ENCODE peak calls at places on chromosomes 12 and 14, in nine cellular contexts. S is brain microvascular endothelial cell, R is neural progenitor cell, M is esophagus squamous epithelium, L is sigmoid colon, F is thoracic aorta, E is fibroblast of pulmonary artery, Y is SK-N-SH, H is astrocyte of the spinal cord. W is an unnamed sample.

GRCh38 chr14:69139743-69140142 is 13.2 kb downstream of the DCAF5 start:
- DNase-seq in S (no peak), R (no peak), M (no peak), L (no peak), F (no peak), E (no peak), Y (no peak), H (no peak), W (no peak)

GRCh38 chr14:82411373-82411772 is 877.7 kb upstream of the SEL1L start:
- DNase-seq in S (no peak), R (no peak), M (no peak), L (no peak), F (no peak), E (no peak), Y (no peak), H (no peak), W (no peak)

GRCh38 chr12:2238111-2238510 is 185.3 kb downstream of the CACNA1C start:
- DNase-seq in S (no peak), R (no peak), M (no peak), L (no peak), F (no peak), E (no peak), Y (no peak), H (no peak), W (no peak)

GRCh38 chr14:76113691-76114090 is 38.0 kb upstream of the GPATCH2L start:
- DNase-seq in S (no peak), R (no peak), M (no peak), L (no peak), F (no peak), E (no peak), Y (no peak), H (no peak), W (no peak)

GRCh38 chr12:6277982-6278438 is 32.5 kb upstream of the PLEKHG6 start:
- DNase-seq in S (no peak), R (no peak), M (no peak), L (no peak), F (no peak), E (no peak), Y (no peak), H (no peak), W (no peak)

GRCh38 chr12:8590842-8591545 is 21.7 kb downstream of the AICDA start:
- DNase-seq in S (no peak), R (no peak), M (no peak), L (no peak), F (no peak), E (peak), Y (no peak), H (no peak), W (no peak)

GRCh38 chr14:88422036-88422435 is 36.6 kb downstream of the SPATA7 start:
- DNase-seq in S (no peak), R (no peak), M (no peak), L (no peak), F (no peak), E (no peak), Y (peak), H (no peak), W (no peak)

GRCh38 chr14:50821471-50822464 is 9.2 kb downstream of the NIN start:
- DNase-seq in S (no peak), R (no peak), M (no peak), L (no peak), F (no peak), E (no peak), Y (no peak), H (no peak), W (no peak)

GRCh38 chr12:116323696-116324386 is 46.3 kb upstream of the MED13L start:
- DNase-seq in S (no peak), R (no peak), M (no peak), L (no peak), F (no peak), E (no peak), Y (no peak), H (no peak), W (no peak)

GRCh38 chr14:34593740-34594375 is 36.1 kb downstream of the SNX6 start:
- DNase-seq in S (peak), R (no peak), M (no peak), L (no peak), F (no peak), E (peak), Y (no peak), H (peak), W (peak)

GRCh38 chr12:32549675-32550079 is 129.4 kb upstream of the DNM1L start:
- DNase-seq in S (peak), R (peak), M (no peak), L (no peak), F (no peak), E (no peak), Y (no peak), H (peak), W (no peak)

GRCh38 chr12:94209240-94209639 is 60.9 kb downstream of the PLXNC1 start:
- DNase-seq in S (no peak), R (no peak), M (no peak), L (no peak), F (no peak), E (no peak), Y (no peak), H (no peak), W (no peak)

GRCh38 chr12:94207467-94208432 is 59.4 kb downstream of the PLXNC1 start:
- DNase-seq in S (peak), R (no peak), M (no peak), L (no peak), F (no peak), E (peak), Y (no peak), H (peak), W (no peak)

GRCh38 chr12:94211011-94211410 is 62.6 kb downstream of the PLXNC1 start:
- DNase-seq in S (no peak), R (no peak), M (no peak), L (no peak), F (no peak), E (no peak), Y (no peak), H (no peak), W (no peak)

GRCh38 chr12:94206886-94207285 is 58.5 kb downstream of the PLXNC1 start:
- DNase-seq in S (no peak), R (no peak), M (no peak), L (no peak), F (no peak), E (no peak), Y (no peak), H (no peak), W (no peak)

DNA sequence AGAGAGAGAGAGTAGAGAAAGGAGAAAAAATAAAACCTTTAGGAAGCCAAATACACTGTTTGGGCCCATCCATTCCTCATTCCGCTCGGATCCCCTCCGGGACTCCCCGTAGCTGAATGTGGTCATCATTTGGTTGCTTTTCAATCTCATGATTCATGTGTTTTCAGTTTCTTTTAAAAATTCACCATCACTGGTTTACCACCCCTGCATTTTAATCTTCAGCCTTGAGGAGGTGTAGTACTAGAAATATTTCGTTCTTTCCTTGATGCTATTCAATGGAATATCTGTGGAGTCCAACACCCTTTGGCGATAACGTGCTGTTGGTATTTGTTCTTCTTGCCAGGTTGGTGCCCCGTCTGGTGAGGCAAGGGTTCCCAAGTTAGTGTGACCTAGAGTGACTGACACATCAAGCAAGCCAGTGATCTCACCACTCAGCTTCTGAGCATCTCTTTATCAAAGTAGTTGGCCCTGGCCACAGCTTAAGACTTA is 60.1 kb downstream of the PLXNC1 start:
- DNase-seq in S (peak), R (no peak), M (no peak), L (no peak), F (no peak), E (no peak), Y (no peak), H (no peak), W (no peak)
- H3K4me3 ChIP-seq in S (no peak), R (no peak), M (no peak), L (no peak), F (peak), E (no peak), Y (no peak), H (no peak), W (no peak)

DNA sequence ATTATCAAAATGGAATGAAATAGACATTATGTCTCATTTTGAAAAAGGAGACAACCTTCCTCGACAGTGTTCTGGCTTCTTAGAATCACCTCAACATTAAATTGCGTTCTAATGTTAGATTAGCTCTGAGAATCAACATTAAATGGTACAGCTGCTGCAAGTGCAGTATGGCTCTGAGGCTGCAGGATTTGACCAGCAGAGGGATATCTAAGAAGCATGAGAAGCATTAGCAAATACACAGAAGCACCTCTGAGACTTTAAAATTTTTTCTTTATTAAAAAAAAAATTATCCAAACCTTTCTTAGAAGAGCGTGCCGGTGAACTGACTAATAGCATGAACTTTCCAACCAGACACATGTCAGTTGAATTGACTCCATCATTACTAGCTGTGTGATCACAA is 253.4 kb upstream of the LRIG3 start:
- DNase-seq in S (no peak), R (no peak), M (no peak), L (no peak), F (no peak), E (no peak), Y (no peak), H (no peak), W (no peak)
- TF ChIP-seq CTCF in S (peak), R (peak), M (no peak), L (no peak), F (no peak), E (no peak), Y (no peak), H (peak), W (no peak)

GRCh38 chr12:10719482-10719881 is 3.6 kb downstream of the YBX3 start:
- DNase-seq in S (no peak), R (no peak), M (no peak), L (no peak), F (no peak), E (no peak), Y (no peak), H (no peak), W (no peak)
- H3K4me3 ChIP-seq in S (no peak), R (no peak), M (peak), L (peak), F (peak), E (peak), Y (no peak), H (no peak), W (no peak)

GRCh38 chr12:45655753-45656152 is 73.8 kb upstream of the ARID2 start:
- DNase-seq in S (no peak), R (no peak), M (no peak), L (no peak), F (no peak), E (no peak), Y (no peak), H (no peak), W (no peak)

GRCh38 chr12:45654002-45654401 is 75.5 kb upstream of the ARID2 start:
- DNase-seq in S (no peak), R (no peak), M (no peak), L (no peak), F (no peak), E (no peak), Y (no peak), H (no peak), W (no peak)

GRCh38 chr12:45658066-45658465 is 71.4 kb upstream of the ARID2 start:
- DNase-seq in S (no peak), R (no peak), M (no peak), L (no peak), F (no peak), E (no peak), Y (no peak), H (no peak), W (no peak)

GRCh38 chr12:45651029-45651428 is 78.5 kb upstream of the ARID2 start:
- DNase-seq in S (no peak), R (no peak), M (no peak), L (no peak), F (no peak), E (no peak), Y (no peak), H (no peak), W (no peak)

GRCh38 chr12:45655186-45655585 is 74.3 kb upstream of the ARID2 start:
- DNase-seq in S (peak), R (peak), M (no peak), L (no peak), F (no peak), E (peak), Y (peak), H (no peak), W (no peak)
- TF ChIP-seq CTCF in S (peak), R (no peak), M (no peak), L (no peak), F (no peak), E (no peak), Y (no peak), H (no peak), W (no peak)

W was measured in astrocyte of the cerebellum.